ENCODE peak calls at places on chromosome 2, in six cellular contexts. L is HCT116, Z is uterus, T is IMR-90, H is H1, M is ovary. N is an unnamed sample. For H3K4me1, the result is how much of the 10 kb centered on the place peaks cover.

GRCh38 chr2:239767016-239767905 is 257.9 kb downstream of the NDUFA10 start:
- DNase-seq in L (no peak), Z (no peak), T (no peak), M (no peak), H (no peak), N (no peak)

GRCh38 chr2:226756131-226756530 is 43.5 kb downstream of the IRS1 start:
- DNase-seq in T (peak), L (peak), Z (no peak), H (no peak), M (no peak), N (no peak)

GRCh38 chr2:83376731-83377130 is 1082.3 kb downstream of the SUCLG1 start:
- DNase-seq in Z (no peak), L (no peak), M (no peak), T (no peak), H (no peak), N (no peak)

GRCh38 chr2:46985512-46985911 is 69.9 kb upstream of the MCFD2 start:
- DNase-seq in Z (no peak), T (peak), M (no peak), H (no peak), L (no peak), N (no peak)

GRCh38 chr2:36270758-36271157 is 84.8 kb upstream of the CRIM1 start:
- DNase-seq in H (peak), T (no peak), M (no peak), Z (no peak), L (no peak), N (no peak)

GRCh38 chr2:206368484-206368883 is 74.8 kb upstream of the ADAM23 start:
- DNase-seq in L (no peak), M (no peak), T (no peak), Z (no peak), H (no peak), N (no peak)

GRCh38 chr2:133247613-133248012 is 320.6 kb downstream of the NCKAP5 start:
- DNase-seq in T (peak), L (no peak), H (no peak), M (no peak), Z (no peak), N (no peak)

GRCh38 chr2:165408191-165408590 is 61.3 kb upstream of the CSRNP3 start:
- DNase-seq in Z (peak), M (no peak), T (no peak), L (no peak), H (no peak), N (no peak)

GRCh38 chr2:36492216-36492945 is 105.6 kb downstream of the FEZ2 start:
- DNase-seq in Z (no peak), M (no peak), L (no peak), T (peak), H (no peak), N (no peak)

GRCh38 chr2:12861344-12861942 is 144.7 kb downstream of the TRIB2 start:
- DNase-seq in Z (no peak), M (no peak), L (no peak), H (no peak), T (peak), N (no peak)

GRCh38 chr2:227717687-227718567 is at the start of gene SLC19A3:
- DNase-seq in T (peak), Z (peak), L (no peak), M (peak), H (peak), N (peak)

GRCh38 chr2:71576541-71576940 is 123.2 kb downstream of the DYSF start:
- DNase-seq in M (no peak), L (no peak), T (no peak), Z (no peak), H (no peak), N (peak)

GRCh38 chr2:104584393-104584792 is 269.5 kb upstream of the POU3F3 start:
- DNase-seq in Z (no peak), L (no peak), H (no peak), T (no peak), M (no peak), N (no peak)

GRCh38 chr2:74105413-74105812 is 42.3 kb downstream of the BOLA3 start:
- DNase-seq in L (no peak), H (no peak), Z (no peak), M (no peak), T (no peak), N (no peak)

GRCh38 chr2:178205853-178206516 is 11.7 kb downstream of the OSBPL6 start:
- DNase-seq in L (no peak), Z (no peak), M (no peak), T (peak), H (no peak), N (no peak)

GRCh38 chr2:26455801-26456700 is 21.9 kb downstream of the OTOF start:
- DNase-seq in L (no peak), Z (no peak), M (peak), H (no peak), T (no peak), N (no peak)

GRCh38 chr2:230671117-230671516 is 41.5 kb upstream of the CAB39 start:
- DNase-seq in Z (no peak), H (no peak), L (no peak), M (no peak), T (peak), N (no peak)

GRCh38 chr2:234308814-234309195 is 188.1 kb downstream of the ARL4C start:
- DNase-seq in T (peak), L (no peak), Z (no peak), M (no peak), H (no peak), N (no peak)

GRCh38 chr2:135985826-135986393 is 484 bp upstream of the DARS1 start:
- DNase-seq in L (no peak), T (no peak), M (no peak), H (no peak), Z (no peak), N (no peak)

GRCh38 chr2:183185534-183185933 is 61.3 kb downstream of the NUP35 start:
- DNase-seq in T (peak), H (no peak), Z (no peak), M (no peak), L (no peak), N (no peak)

GRCh38 chr2:238967031-238967977 is 119.4 kb downstream of the TWIST2 start:
- DNase-seq in Z (no peak), M (peak), T (no peak), L (no peak), H (no peak), N (no peak)

GRCh38 chr2:9554841-9555337 is 741 bp downstream of the ADAM17 start:
- DNase-seq in M (peak), L (no peak), H (no peak), Z (peak), T (peak), N (no peak)

GRCh38 chr2:131142849-131143248 is 37.7 kb downstream of the PLEKHB2 start:
- DNase-seq in L (no peak), Z (no peak), H (no peak), M (no peak), T (no peak), N (no peak)

GRCh38 chr2:171394164-171394725 is 39.5 kb downstream of the METTL8 start:
- DNase-seq in T (no peak), M (no peak), Z (no peak), H (no peak), L (no peak), N (no peak)

GRCh38 chr2:21396252-21396651 is 272.5 kb downstream of the TDRD15 start:
- DNase-seq in M (no peak), Z (no peak), T (no peak), L (no peak), H (no peak), N (no peak)

GRCh38 chr2:15890936-15891905 is 49.1 kb upstream of the MYCN start:
- DNase-seq in H (no peak), L (no peak), T (no peak), M (no peak), Z (no peak), N (no peak)

GRCh38 chr2:70994055-70994444 is 623 bp downstream of the TEX261 start:
- DNase-seq in M (no peak), L (no peak), Z (no peak), H (no peak), T (peak), N (no peak)

GRCh38 chr2:18356676-18357075 is 203.8 kb downstream of the RDH14 start:
- DNase-seq in Z (no peak), M (no peak), T (peak), L (no peak), H (no peak), N (no peak)

GRCh38 chr2:40097691-40098376 is 318.8 kb upstream of the THUMPD2 start:
- DNase-seq in Z (no peak), M (no peak), H (no peak), L (no peak), T (peak), N (no peak)

GRCh38 chr2:205612661-205613060 is 69.6 kb upstream of the NRP2 start:
- DNase-seq in L (no peak), H (no peak), M (no peak), T (no peak), Z (no peak), N (no peak)

GRCh38 chr2:149125031-149125725 is 86.7 kb downstream of the LYPD6B start:
- DNase-seq in M (no peak), H (no peak), T (no peak), Z (no peak), L (no peak), N (no peak)

GRCh38 chr2:128313076-128313836 is 5.4 kb downstream of the HS6ST1 start:
- DNase-seq in T (peak), L (peak), M (no peak), H (no peak), Z (no peak), N (no peak)

GRCh38 chr2:35082072-35082471 is 1273.5 kb upstream of the CRIM1 start:
- DNase-seq in H (no peak), L (no peak), Z (no peak), T (no peak), M (no peak), N (no peak)

GRCh38 chr2:85503611-85504433 is 35.1 kb upstream of the MAT2A start:
- DNase-seq in M (no peak), H (no peak), Z (no peak), L (no peak), T (peak), N (no peak)

GRCh38 chr2:85503168-85503610 is 35.8 kb upstream of the MAT2A start:
- DNase-seq in L (no peak), M (no peak), Z (no peak), H (no peak), T (no peak), N (no peak)

GRCh38 chr2:85497944-85498630 is 40.9 kb upstream of the MAT2A start:
- DNase-seq in L (no peak), Z (no peak), M (no peak), H (no peak), T (no peak), N (no peak)

GRCh38 chr2:85502720-85503119 is 36.2 kb upstream of the MAT2A start:
- DNase-seq in T (no peak), H (no peak), Z (no peak), L (no peak), M (no peak), N (no peak)

GRCh38 chr2:85501244-85501643 is 37.7 kb upstream of the MAT2A start:
- DNase-seq in H (no peak), T (no peak), Z (no peak), L (no peak), M (no peak), N (no peak)
- TF ChIP-seq POLR2A in H (no peak), T (no peak), Z (no peak), L (no peak), M (no peak), N (no peak)

GRCh38 chr2:151978709-151979108 is 120.1 kb downstream of the CACNB4 start:
- DNase-seq in M (no peak), Z (no peak), T (no peak), H (no peak), L (no peak), N (no peak)
- H3K4me1 ChIP-seq in M (under half), Z (under half), T (under half), H (under half), L (under half), N (under half)

DNA sequence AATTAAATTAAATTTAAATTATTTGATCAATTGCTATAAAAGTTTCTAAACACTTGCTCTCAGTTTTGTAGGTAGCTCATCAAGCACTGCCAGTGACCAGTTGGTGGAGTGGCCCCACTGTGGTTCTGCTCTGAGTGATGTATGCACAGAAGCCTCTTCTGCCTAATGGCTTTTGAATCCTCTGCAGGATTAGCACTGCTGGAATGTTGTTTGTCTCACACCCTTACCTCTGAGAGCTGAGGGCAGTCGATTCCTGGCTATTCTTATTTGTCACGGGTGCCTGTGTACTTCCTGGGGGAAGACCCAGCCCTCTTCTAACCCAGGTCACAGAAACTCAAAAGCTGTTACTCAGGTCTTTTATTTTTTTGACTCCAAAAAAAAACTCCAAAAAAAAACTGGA is 9.5 kb downstream of the CAPN14 start:
- DNase-seq in L (no peak), M (no peak), Z (no peak), T (no peak), H (no peak), N (no peak)
- H3K27ac ChIP-seq in L (no peak), M (no peak), Z (no peak), T (no peak), H (no peak), N (no peak)

GRCh38 chr2:53739057-53739456 is 28.5 kb upstream of the CHAC2 start:
- DNase-seq in L (no peak), M (no peak), Z (no peak), T (no peak), H (no peak), N (no peak)
- TF ChIP-seq POLR2A in L (no peak), M (no peak), Z (no peak), T (no peak), H (no peak), N (no peak)

DNA sequence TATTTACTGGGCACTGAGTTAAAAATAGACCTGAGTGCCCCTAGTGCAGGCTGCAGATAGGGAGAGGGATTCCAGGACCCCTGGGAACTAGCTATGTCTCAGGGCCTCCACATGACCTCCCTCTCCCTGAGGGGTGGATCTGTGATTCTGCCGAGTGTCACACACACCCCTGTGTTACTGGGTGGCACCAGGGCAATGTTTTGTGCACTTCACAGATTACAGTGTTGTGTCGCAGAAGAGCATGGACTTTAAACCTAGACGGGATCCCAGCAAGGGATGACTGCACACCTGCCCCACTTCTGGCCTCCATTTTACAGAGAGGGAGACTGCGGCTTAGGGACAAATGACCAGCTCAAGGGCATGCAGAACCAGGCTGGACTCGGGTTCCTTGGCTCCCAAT is 65.6 kb downstream of the ZFP36L2 start:
- DNase-seq in T (no peak), Z (no peak), L (no peak), M (no peak), H (no peak), N (no peak)
- H3K4me1 ChIP-seq in T (under half), Z (under half), L (under half), M (under half), H (under half), N (under half)

GRCh38 chr2:204545861-204546773 is 842 bp downstream of the PARD3B start:
- DNase-seq in H (no peak), Z (no peak), M (no peak), T (no peak), L (no peak), N (no peak)
- H3K27ac ChIP-seq in H (no peak), Z (peak), M (peak), T (peak), L (peak), N (peak)

DNA sequence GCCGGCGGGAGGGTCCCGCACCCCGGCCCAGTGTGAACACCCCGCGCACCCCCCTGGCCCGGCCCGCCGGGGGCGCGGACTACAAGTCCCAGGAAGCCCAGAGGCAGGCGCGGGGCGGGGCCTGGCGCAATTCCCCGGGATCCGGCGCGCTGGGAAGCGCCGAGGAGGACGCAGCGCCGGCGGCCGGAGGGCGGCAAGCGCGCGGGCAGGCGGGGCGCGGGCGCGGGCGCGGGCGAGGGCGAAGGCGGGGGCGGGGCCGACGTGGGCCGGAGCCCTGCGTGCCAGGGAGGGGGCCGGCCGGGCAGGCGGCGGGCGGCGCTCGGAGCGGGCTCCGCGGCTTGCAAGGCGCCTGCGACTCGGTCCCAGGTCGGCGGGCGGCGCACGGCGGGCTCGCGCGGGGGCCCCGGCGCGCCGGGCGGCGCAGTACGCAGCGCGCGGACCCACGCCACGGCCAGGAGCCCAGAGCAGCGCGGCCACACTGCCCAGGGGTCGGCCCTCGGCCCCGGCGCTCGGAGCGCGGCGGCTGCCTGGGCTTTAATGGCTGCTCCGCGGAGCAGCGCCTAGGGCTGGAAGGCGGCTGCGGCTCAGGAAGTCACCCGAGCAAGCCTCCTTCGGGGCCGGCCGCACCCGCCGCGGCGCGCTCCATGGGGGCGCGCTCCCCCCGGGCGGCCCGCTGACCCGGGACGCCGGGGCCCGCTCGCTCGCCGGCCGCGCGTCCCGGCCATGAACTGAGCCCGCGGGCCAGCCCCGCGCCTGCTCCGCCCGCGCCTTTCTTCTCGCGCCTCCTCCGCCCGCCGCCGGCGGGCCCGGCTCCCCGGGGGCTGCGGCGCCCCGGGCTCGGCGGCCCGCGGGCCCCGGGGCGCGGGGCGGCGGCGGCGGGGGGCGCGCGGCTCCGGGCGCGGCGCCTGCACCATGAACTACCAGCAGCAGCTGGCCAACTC is at the start of gene AGAP1:
- DNase-seq in Z (peak), L (peak), T (peak), H (peak), M (peak), N (peak)
- TF ChIP-seq POLR2A in Z (peak), L (peak), T (no peak), H (no peak), M (no peak), N (no peak)

GRCh38 chr2:158619496-158619895 is 162.7 kb downstream of the PKP4 start:
- DNase-seq in T (peak), L (no peak), M (no peak), H (no peak), Z (no peak), N (no peak)
- H3K4me1 ChIP-seq in T (under half), L (under half), M (under half), H (under half), Z (under half), N (under half)

DNA sequence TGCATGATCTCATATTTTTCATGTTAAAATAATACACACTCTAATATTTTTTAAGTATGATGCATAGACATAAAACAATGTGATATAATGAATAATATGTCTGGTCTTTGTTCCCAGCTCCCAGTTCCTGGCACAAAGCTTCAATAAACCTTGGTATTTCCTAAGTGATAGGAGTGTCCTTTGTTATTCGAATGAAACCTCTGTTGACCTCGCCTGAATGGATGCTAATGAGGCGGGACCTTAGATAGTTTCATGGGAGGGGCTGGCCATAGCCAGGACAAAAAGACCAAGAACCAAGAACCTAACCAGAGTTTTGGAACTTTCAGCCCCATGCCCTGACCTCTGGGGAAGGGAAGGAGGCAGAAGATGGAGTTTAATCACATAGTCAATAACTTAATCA is 257.7 kb upstream of the COPS8 start:
- DNase-seq in M (no peak), Z (no peak), T (no peak), L (no peak), H (no peak), N (no peak)
- H3K27ac ChIP-seq in M (no peak), Z (no peak), T (no peak), L (no peak), H (no peak), N (no peak)

DNA sequence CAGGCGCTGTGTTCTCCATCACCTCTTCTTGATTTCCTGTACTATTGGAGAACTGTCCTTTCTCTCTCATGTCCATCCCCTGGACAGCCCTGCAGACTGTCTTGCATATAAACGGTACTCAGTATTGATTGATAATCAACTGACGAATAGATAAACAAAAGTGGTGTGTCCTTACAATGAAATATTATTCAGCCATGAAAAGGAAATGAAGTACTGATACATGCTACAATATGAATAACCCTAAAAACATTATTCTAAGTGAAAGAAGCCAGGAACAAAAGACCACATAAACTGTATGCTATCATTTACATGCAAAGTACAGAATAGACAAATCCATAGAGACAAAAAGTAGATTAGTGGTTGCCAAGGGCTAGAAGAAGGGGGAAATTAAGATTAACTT is 77.6 kb downstream of the SDC1 start:
- DNase-seq in M (no peak), T (no peak), Z (no peak), H (no peak), L (no peak), N (no peak)
- TF ChIP-seq POLR2A in M (no peak), T (no peak), Z (no peak), H (no peak), L (no peak), N (no peak)

N was measured in heart left ventricle.